ENCODE peak calls at places on chromosomes 12 and 14, in five cellular contexts. R, U, D, H and X are unnamed samples.

GRCh38 chr12:106082216-106083175 is 56.3 kb downstream of the NUAK1 start:
- DNase-seq in R (no peak), U (no peak), D (no peak), H (no peak), X (peak)

GRCh38 chr12:73421832-73422231 is 1115.8 kb upstream of the ATXN7L3B start:
- DNase-seq in R (peak), U (no peak), D (no peak), H (no peak), X (no peak)

GRCh38 chr14:60656755-60657608 is 7.7 kb upstream of the SIX1 start:
- DNase-seq in R (peak), U (peak), D (peak), H (no peak), X (peak)

GRCh38 chr12:92034858-92035401 is 110.7 kb downstream of the BTG1 start:
- DNase-seq in R (peak), U (peak), D (no peak), H (peak), X (peak)

GRCh38 chr14:100532916-100533630 is 54.1 kb downstream of the BEGAIN start:
- DNase-seq in R (peak), U (peak), D (no peak), H (peak), X (peak)

GRCh38 chr12:57216931-57217871 is 607 bp downstream of the NXPH4 start:
- DNase-seq in R (no peak), U (no peak), D (no peak), H (no peak), X (no peak)

GRCh38 chr14:103550451-103551337 is 11.8 kb downstream of the BAG5 start:
- DNase-seq in R (no peak), U (no peak), D (no peak), H (peak), X (no peak)

GRCh38 chr12:82383930-82384513 is 25.7 kb downstream of the METTL25 start:
- DNase-seq in R (peak), U (peak), D (no peak), H (no peak), X (peak)

GRCh38 chr12:118430516-118430915 is 54.2 kb downstream of the SUDS3 start:
- DNase-seq in R (no peak), U (no peak), D (no peak), H (no peak), X (peak)

GRCh38 chr12:75642226-75642625 is 130.8 kb upstream of the KRR1 start:
- DNase-seq in R (no peak), U (no peak), D (no peak), H (no peak), X (peak)

GRCh38 chr12:94445662-94446061 is 14.0 kb downstream of the CEP83 start:
- DNase-seq in R (no peak), U (no peak), D (no peak), H (no peak), X (no peak)

GRCh38 chr12:57756406-57757341 is 1.8 kb downstream of the MARCHF9 start:
- DNase-seq in R (no peak), U (no peak), D (no peak), H (no peak), X (peak)

GRCh38 chr12:104928036-104928770 is 29.9 kb downstream of the SLC41A2 start:
- DNase-seq in R (peak), U (no peak), D (no peak), H (no peak), X (no peak)

GRCh38 chr12:43331935-43332334 is 220.1 kb downstream of the ADAMTS20 start:
- DNase-seq in R (no peak), U (no peak), D (no peak), H (no peak), X (no peak)

GRCh38 chr14:76761198-76761848 is at the start of gene VASH1:
- DNase-seq in R (peak), U (peak), D (peak), H (no peak), X (peak)

GRCh38 chr12:87385322-87385721 is 643.9 kb downstream of the C12orf50 start:
- DNase-seq in R (no peak), U (no peak), D (no peak), H (no peak), X (no peak)

GRCh38 chr14:76203086-76204001 is 51.6 kb downstream of the GPATCH2L start:
- DNase-seq in R (peak), U (peak), D (no peak), H (peak), X (peak)

GRCh38 chr12:87217486-87217885 is 811.7 kb downstream of the C12orf50 start:
- DNase-seq in R (no peak), U (peak), D (no peak), H (no peak), X (peak)

GRCh38 chr12:58503731-58504520 is 416.4 kb downstream of the LRIG3 start:
- DNase-seq in R (no peak), U (peak), D (no peak), H (no peak), X (peak)

GRCh38 chr12:84270470-84271140 is 642.0 kb downstream of the SLC6A15 start:
- DNase-seq in R (no peak), U (no peak), D (no peak), H (no peak), X (no peak)

GRCh38 chr14:92308676-92309075 is 14.3 kb upstream of the SLC24A4 start:
- DNase-seq in R (no peak), U (no peak), D (no peak), H (no peak), X (no peak)

GRCh38 chr12:28350502-28350901 is 160.2 kb downstream of the CCDC91 start:
- DNase-seq in R (no peak), U (no peak), D (no peak), H (no peak), X (no peak)

GRCh38 chr12:78863482-78864427 is 819 bp upstream of the SYT1 start:
- DNase-seq in R (peak), U (peak), D (peak), H (peak), X (peak)

GRCh38 chr12:45469902-45470301 is 254.0 kb downstream of the ANO6 start:
- DNase-seq in R (no peak), U (no peak), D (no peak), H (no peak), X (no peak)